ENCODE peak calls at places on chromosomes 7 and 10, in seven cellular contexts. F is NB4, L is stomach, T is spleen, G is ovary, D is body of pancreas, H is sigmoid colon. X is an unnamed sample.

GRCh38 chr10:63542835-63543575 is 21.8 kb downstream of the REEP3 start:
- DNase-seq in F (no peak), L (no peak), T (no peak), G (no peak), D (no peak), H (no peak), X (no peak)

GRCh38 chr7:103866919-103867318 is 122.5 kb downstream of the RELN start:
- DNase-seq in F (no peak), L (no peak), T (no peak), G (no peak), D (no peak), H (no peak), X (no peak)

GRCh38 chr7:28804990-28805389 is 153.1 kb downstream of the TRIL start:
- DNase-seq in F (peak; percentile 11), L (no peak), T (no peak), G (no peak), D (no peak), H (no peak), X (no peak)

GRCh38 chr10:76408646-76409045 is 977.2 kb downstream of the LRMDA start:
- DNase-seq in F (no peak), L (no peak), T (no peak), G (no peak), D (no peak), H (no peak), X (no peak)

GRCh38 chr7:17674166-17674955 is 265.9 kb downstream of the SNX13 start:
- DNase-seq in F (no peak), L (no peak), T (no peak), G (no peak), D (no peak), H (peak; percentile 62), X (no peak)

GRCh38 chr7:130352335-130353074 is 7.9 kb downstream of the CPA5 start:
- DNase-seq in F (no peak), L (no peak), T (no peak), G (peak; percentile 56), D (no peak), H (no peak), X (no peak)

GRCh38 chr7:55086413-55087201 is 67.8 kb downstream of the EGFR start:
- DNase-seq in F (peak; percentile 89), L (no peak), T (no peak), G (no peak), D (peak; percentile 63), H (no peak), X (no peak)

GRCh38 chr7:75050501-75050900 is 23.1 kb downstream of the RCC1L start:
- DNase-seq in F (no peak), L (no peak), T (no peak), G (no peak), D (no peak), H (no peak), X (no peak)

GRCh38 chr10:20740128-20740527 is 157.0 kb downstream of the NEBL start:
- DNase-seq in F (no peak), L (no peak), T (no peak), G (no peak), D (no peak), H (no peak), X (no peak)

DNA sequence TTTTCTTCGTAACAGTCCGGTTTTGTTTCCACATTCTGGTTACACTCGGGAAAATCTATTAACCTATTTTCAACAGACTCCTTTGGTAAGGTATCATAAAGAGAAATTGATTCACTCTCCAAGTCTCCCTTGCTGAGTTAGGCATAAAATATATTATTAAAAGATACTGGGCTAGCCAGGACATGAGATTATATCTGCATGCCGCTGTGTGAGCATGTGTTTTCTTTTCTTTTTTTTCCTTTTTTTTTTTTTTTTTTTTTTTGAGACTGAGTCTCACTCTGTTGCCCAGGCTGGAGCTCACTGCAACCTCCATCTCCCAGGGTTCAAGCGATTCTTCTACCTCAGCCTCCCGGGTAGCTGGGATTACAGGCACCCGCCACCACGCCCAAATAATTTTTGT is 23.0 kb upstream of the SFMBT2 start:
- DNase-seq in F (no peak), L (no peak), T (no peak), G (no peak), D (no peak), H (no peak), X (no peak)
- H3K4me3 ChIP-seq in F (no peak overlapping the region), L (no peak overlapping the region), T (no peak overlapping the region), G (no peak overlapping the region), D (no peak overlapping the region), H (peak overlapping the region; percentile 3), X (no peak overlapping the region)

DNA sequence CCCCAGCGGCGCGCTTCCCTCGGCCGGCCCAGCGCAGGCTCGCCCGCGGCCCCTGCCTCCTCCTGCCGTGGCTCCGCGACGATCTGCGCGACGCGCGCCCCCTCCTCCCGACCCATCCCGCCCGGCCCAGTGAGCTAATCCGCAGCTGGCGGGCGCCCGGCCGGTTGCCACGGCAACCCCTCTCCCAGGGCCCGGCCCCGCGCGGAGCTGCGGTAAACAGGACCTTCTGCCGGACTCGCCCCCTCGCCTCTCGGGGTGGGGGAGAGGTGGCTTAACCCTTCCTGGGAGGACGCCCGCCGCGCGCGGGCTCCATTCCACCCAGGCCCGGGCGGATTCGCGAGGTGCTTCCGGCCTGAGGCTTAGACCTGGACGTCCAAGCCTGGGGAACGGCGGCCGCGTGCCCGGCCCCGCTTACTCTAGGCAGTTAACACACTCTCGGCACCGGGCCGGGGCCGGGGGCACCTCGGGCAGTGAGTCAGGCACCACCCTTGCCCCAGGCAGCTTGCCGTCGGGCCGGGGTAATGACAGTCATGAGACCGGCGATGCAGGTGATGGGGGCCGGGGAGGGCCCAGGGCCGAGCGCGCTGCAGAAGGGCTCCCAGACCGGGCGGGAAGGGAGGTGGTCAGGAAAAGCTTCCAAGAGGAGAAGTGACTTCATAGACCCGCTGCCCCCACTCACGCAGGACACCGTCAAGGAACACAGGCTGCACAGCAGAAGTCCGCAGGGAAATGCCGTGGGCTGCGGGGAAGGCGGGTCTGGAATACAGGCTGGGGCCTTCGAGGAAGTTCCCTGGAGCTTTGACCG is at the start of gene DENND2A:
- DNase-seq in F (peak; percentile 41), L (peak; percentile 53), T (peak; percentile 81), G (peak; percentile 93), D (peak; percentile 74), H (peak; percentile 93), X (peak; percentile 79)
- TF ChIP-seq POLR2A in F (no peak), L (no peak), T (no peak), G (peak; percentile 63), D (no peak), H (no peak), X (no peak)

GRCh38 chr10:103852856-103853255 is 2.5 kb downstream of the SH3PXD2A start:
- DNase-seq in F (peak; percentile 61), L (no peak), T (no peak), G (no peak), D (no peak), H (peak; percentile 81), X (no peak)

GRCh38 chr10:103851261-103851660 is 4.1 kb downstream of the SH3PXD2A start:
- DNase-seq in F (no peak), L (no peak), T (no peak), G (no peak), D (no peak), H (peak; percentile 53), X (no peak)

GRCh38 chr10:103850572-103850895 is 4.8 kb downstream of the SH3PXD2A start:
- DNase-seq in F (no peak), L (no peak), T (no peak), G (no peak), D (no peak), H (peak; percentile 74), X (peak; percentile 44)

GRCh38 chr10:103853428-103854264 is 1.7 kb downstream of the SH3PXD2A start:
- DNase-seq in F (no peak), L (no peak), T (no peak), G (no peak), D (no peak), H (peak; percentile 67), X (no peak)

GRCh38 chr10:103852189-103852711 is 3.1 kb downstream of the SH3PXD2A start:
- DNase-seq in F (peak; percentile 77), L (no peak), T (no peak), G (peak; percentile 73), D (no peak), H (peak; percentile 83), X (peak; percentile 48)
- H3K4me3 ChIP-seq in F (no peak overlapping the region), L (no peak overlapping the region), T (no peak overlapping the region), G (no peak overlapping the region), D (no peak overlapping the region), H (peak overlapping the region; percentile 2), X (no peak overlapping the region)

DNA sequence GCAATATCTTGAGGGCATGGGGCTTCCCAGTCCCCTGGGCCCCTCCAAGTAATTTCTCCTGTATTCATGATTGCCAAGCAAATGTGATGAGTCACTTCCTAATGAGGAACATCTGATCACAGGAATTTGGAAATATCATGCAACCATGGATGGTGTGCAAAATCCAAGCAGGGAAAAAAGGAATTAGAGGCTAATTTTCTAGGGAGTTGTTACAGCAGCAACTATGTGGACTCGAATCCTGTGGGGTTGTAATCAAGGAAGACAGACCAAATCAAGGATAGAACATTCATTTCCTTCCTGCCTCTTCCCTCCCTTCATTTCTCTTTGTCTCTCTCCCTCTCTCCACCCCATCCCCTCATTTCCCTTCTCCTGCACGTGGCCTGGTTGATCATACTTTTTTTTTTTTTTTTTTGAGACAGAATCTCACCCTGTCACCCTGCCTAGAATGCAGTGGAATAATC is 23.9 kb upstream of the AGFG2 start:
- DNase-seq in F (no peak), L (no peak), T (no peak), G (no peak), D (no peak), H (no peak), X (no peak)
- TF ChIP-seq POLR2A in F (no peak), L (no peak), T (no peak), G (no peak), D (no peak), H (no peak), X (no peak)

DNA sequence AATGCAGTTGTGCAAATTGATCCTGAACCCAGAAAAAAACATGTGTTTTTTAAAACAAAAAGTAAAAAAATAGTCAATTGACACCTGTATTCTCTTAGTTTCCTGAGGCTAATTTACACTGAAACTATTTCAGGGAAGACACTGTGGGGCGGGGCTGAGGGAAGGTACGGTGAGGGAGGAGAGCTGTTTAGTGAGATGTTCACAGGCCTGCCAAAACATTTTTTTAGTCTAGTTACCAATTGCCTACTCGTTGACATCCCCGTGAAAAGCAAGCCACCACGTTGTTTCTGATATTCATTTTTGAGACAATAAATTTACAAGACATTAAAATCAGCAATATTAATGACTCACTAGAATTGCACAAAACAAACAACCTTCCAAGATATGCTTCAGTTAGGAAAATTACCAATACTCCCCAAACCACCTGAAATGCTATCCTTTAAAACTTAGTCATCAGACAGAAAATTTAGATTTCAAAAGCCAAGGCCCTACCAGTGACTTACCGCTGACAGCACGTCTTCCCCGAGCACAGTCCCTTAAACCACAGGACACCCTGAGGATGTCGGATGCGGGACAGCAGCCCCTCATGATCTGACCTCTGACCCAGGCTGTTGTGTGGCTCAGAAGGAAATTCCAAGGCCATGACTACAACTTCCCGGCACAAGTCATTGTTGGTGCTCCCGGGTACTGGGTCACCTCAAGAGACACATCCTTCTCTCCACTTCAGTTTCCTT is 279.2 kb downstream of the PRPF18 start:
- DNase-seq in F (no peak), L (no peak), T (no peak), G (no peak), D (no peak), H (peak; percentile 55), X (no peak)
- H3K4me3 ChIP-seq in F (no peak overlapping the region), L (no peak overlapping the region), T (no peak overlapping the region), G (no peak overlapping the region), D (no peak overlapping the region), H (no peak overlapping the region), X (no peak overlapping the region)

X was measured in testis.